ENCODE peak calls at places on chromosomes 11 and 22, in ten cellular contexts. T, N, G, R, X, L, I, P, S and A are unnamed samples.

GRCh38 chr11:113289341-113290187 is 24.8 kb upstream of the TTC12 start:
- DNase-seq in T (peak; percentile 24), N (peak; percentile 64), G (peak; percentile 54), R (peak; percentile 41), X (peak; percentile 83), L (peak; percentile 54), I (peak; percentile 59), P (no peak), S (peak; percentile 67), A (peak; percentile 66)

GRCh38 chr11:128948583-128948982 is 5.9 kb upstream of the TP53AIP1 start:
- DNase-seq in T (no peak), N (no peak), G (no peak), R (no peak), X (no peak), L (no peak), I (no peak), P (no peak), S (no peak), A (no peak)

GRCh38 chr11:72848846-72849466 is 34.7 kb downstream of the ATG16L2 start:
- DNase-seq in T (no peak), N (peak; percentile 62), G (peak; percentile 51), R (peak; percentile 22), X (no peak), L (no peak), I (peak; percentile 70), P (no peak), S (peak; percentile 67), A (no peak)

GRCh38 chr11:60993611-60994010 is 22.1 kb downstream of the CD6 start:
- DNase-seq in T (no peak), N (no peak), G (no peak), R (no peak), X (no peak), L (no peak), I (no peak), P (no peak), S (no peak), A (no peak)

GRCh38 chr22:20064545-20065262 is 15.3 kb upstream of the DGCR8 start:
- DNase-seq in T (no peak), N (no peak), G (no peak), R (no peak), X (no peak), L (no peak), I (no peak), P (no peak), S (no peak), A (no peak)

GRCh38 chr11:32809313-32809712 is 14.9 kb upstream of the CCDC73 start:
- DNase-seq in T (no peak), N (peak; percentile 84), G (peak; percentile 78), R (peak; percentile 67), X (peak; percentile 68), L (peak; percentile 50), I (peak; percentile 86), P (peak; percentile 69), S (peak; percentile 84), A (no peak)

GRCh38 chr11:7555067-7555699 is 41.4 kb downstream of the PPFIBP2 start:
- DNase-seq in T (no peak), N (no peak), G (no peak), R (no peak), X (peak; percentile 71), L (peak; percentile 89), I (no peak), P (peak; percentile 61), S (no peak), A (no peak)

GRCh38 chr11:44005956-44006355 is 41.8 kb upstream of the ACCSL start:
- DNase-seq in T (no peak), N (no peak), G (no peak), R (no peak), X (no peak), L (no peak), I (no peak), P (no peak), S (no peak), A (no peak)

GRCh38 chr22:45453764-45454163 is 40.3 kb downstream of the RIBC2 start:
- DNase-seq in T (no peak), N (no peak), G (no peak), R (no peak), X (no peak), L (no peak), I (no peak), P (no peak), S (no peak), A (no peak)

GRCh38 chr11:85827768-85828639 is 17.1 kb upstream of the SYTL2 start:
- DNase-seq in T (no peak), N (peak; percentile 75), G (peak; percentile 90), R (peak; percentile 83), X (no peak), L (no peak), I (peak; percentile 72), P (no peak), S (no peak), A (no peak)

GRCh38 chr11:84019576-84020194 is 733.5 kb upstream of the CCDC90B start:
- DNase-seq in T (no peak), N (peak; percentile 47), G (peak; percentile 27), R (peak; percentile 0), X (no peak), L (no peak), I (peak; percentile 1), P (no peak), S (no peak), A (no peak)

DNA sequence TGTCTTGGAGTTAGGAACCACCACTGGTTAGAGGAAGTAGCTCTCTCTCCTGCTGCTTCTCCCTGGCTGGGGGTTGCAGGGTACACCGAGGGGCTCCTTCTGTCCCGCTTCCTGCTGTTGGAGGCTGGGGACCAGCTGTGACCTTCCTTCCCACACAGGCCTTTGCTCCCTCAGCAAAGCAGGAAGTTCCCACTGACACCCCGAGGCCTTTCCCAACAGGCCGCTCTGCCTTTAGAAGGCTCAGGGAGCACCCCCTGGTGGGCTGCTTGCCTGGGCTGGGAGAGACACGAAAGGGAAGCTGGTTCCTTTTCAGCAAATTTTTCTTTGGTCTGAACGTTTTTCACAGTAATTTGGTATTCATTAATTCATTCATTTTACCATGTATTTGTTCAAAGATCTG is 527.9 kb upstream of the B3GAT1 start:
- DNase-seq in T (no peak), N (no peak), G (no peak), R (no peak), X (no peak), L (peak; percentile 35), I (no peak), P (no peak), S (peak; percentile 50), A (no peak)
- TF ChIP-seq CTCF in T (no peak), N (no peak), G (no peak), R (no peak), X (no peak), L (peak; percentile 40), I (no peak), P (no peak), S (peak; percentile 41), A (no peak)

GRCh38 chr11:101390539-101390938 is 193.3 kb downstream of the TRPC6 start:
- DNase-seq in T (no peak), N (peak; percentile 16), G (peak; percentile 10), R (no peak), X (no peak), L (no peak), I (peak; percentile 15), P (no peak), S (peak; percentile 4), A (no peak)
- TF ChIP-seq CTCF in T (no peak), N (peak; percentile 17), G (peak; percentile 17), R (peak; percentile 39), X (no peak), L (peak; percentile 33), I (peak; percentile 29), P (no peak), S (peak; percentile 17), A (no peak)

GRCh38 chr11:3969613-3970012 is 114.1 kb downstream of the STIM1 start:
- DNase-seq in T (no peak), N (no peak), G (no peak), R (no peak), X (no peak), L (no peak), I (no peak), P (no peak), S (no peak), A (no peak)

GRCh38 chr11:3972431-3972830 is 117.0 kb downstream of the STIM1 start:
- DNase-seq in T (no peak), N (no peak), G (no peak), R (no peak), X (no peak), L (no peak), I (peak; percentile 48), P (no peak), S (no peak), A (no peak)

GRCh38 chr11:3970101-3970500 is 114.6 kb downstream of the STIM1 start:
- DNase-seq in T (no peak), N (no peak), G (no peak), R (no peak), X (no peak), L (no peak), I (no peak), P (no peak), S (no peak), A (no peak)

GRCh38 chr11:3969200-3969599 is 113.7 kb downstream of the STIM1 start:
- DNase-seq in T (no peak), N (no peak), G (no peak), R (no peak), X (no peak), L (no peak), I (no peak), P (no peak), S (no peak), A (no peak)

GRCh38 chr11:3971756-3972404 is 116.4 kb downstream of the STIM1 start:
- DNase-seq in T (no peak), N (no peak), G (peak; percentile 38), R (peak; percentile 26), X (no peak), L (no peak), I (peak; percentile 28), P (no peak), S (peak; percentile 35), A (no peak)
- TF ChIP-seq CTCF in T (no peak), N (peak; percentile 16), G (peak; percentile 22), R (peak; percentile 27), X (no peak), L (no peak), I (peak; percentile 19), P (no peak), S (no peak), A (no peak)

DNA sequence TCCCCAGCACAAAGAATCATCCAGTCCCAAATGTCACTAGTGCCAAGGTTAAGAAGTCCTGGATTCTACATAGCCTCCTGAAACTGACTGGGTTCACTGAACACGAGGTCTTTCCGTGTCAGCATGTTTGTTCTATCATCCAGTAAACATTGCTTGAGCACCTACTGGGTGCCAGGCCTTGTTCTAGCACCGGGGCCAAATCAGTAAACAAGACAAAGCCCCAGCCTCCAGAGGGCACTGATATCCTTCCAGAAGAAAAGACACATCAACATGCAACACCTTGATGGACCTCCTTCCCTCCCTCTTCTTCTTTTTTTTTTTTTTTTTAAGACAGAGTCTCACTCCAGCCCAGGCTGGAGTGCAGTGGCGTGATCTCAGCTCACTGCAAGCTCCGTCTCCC is 26.9 kb downstream of the TPST2 start:
- DNase-seq in T (no peak), N (no peak), G (no peak), R (no peak), X (no peak), L (no peak), I (no peak), P (no peak), S (no peak), A (no peak)
- TF ChIP-seq CTCF in T (peak; percentile 20), N (no peak), G (no peak), R (peak; percentile 33), X (no peak), L (no peak), I (no peak), P (no peak), S (no peak), A (no peak)

GRCh38 chr22:37472418-37473006 is 13.7 kb downstream of the MFNG start:
- DNase-seq in T (no peak), N (peak; percentile 42), G (no peak), R (no peak), X (no peak), L (no peak), I (peak; percentile 44), P (no peak), S (peak; percentile 51), A (no peak)
- TF ChIP-seq CTCF in T (peak; percentile 30), N (peak; percentile 64), G (peak; percentile 57), R (peak; percentile 76), X (peak; percentile 50), L (peak; percentile 35), I (peak; percentile 68), P (peak; percentile 51), S (peak; percentile 84), A (no peak)